ENCODE peak calls at places on chromosomes 16 and 17, in six cellular contexts. J is lower lobe of right lung, I is A549, Q is heart right ventricle, X is stomach, N is neural progenitor cell. H is an unnamed sample.

GRCh38 chr17:76404976-76405563 is 20.7 kb downstream of the SPHK1 start:
- DNase-seq in J (peak; percentile 46), I (no peak), Q (no peak), X (peak; percentile 32), N (no peak), H (no peak)

GRCh38 chr17:57868007-57868774 is 18.3 kb upstream of the MRPS23 start:
- DNase-seq in J (peak; percentile 68), I (peak; percentile 97), Q (peak; percentile 73), X (peak; percentile 43), N (peak; percentile 84), H (peak; percentile 33)

GRCh38 chr16:11067697-11068141 is 123.4 kb downstream of the CLEC16A start:
- DNase-seq in J (no peak), I (no peak), Q (no peak), X (no peak), N (no peak), H (no peak)

GRCh38 chr17:60525347-60525623 is 757 bp downstream of the APPBP2 start:
- DNase-seq in J (no peak), I (no peak), Q (peak; percentile 29), X (no peak), N (peak; percentile 2), H (no peak)

GRCh38 chr16:59688006-59688405 is 953.9 kb upstream of the GOT2 start:
- DNase-seq in J (no peak), I (no peak), Q (no peak), X (no peak), N (no peak), H (no peak)

GRCh38 chr17:1009411-1010085 is 12.6 kb downstream of the TIMM22 start:
- DNase-seq in J (no peak), I (no peak), Q (no peak), X (no peak), N (no peak), H (no peak)

GRCh38 chr17:48470388-48471034 is 40.5 kb upstream of the SKAP1 start:
- DNase-seq in J (no peak), I (no peak), Q (no peak), X (no peak), N (no peak), H (no peak)

GRCh38 chr17:74354123-74354522 is 7.5 kb downstream of the BTBD17 start:
- DNase-seq in J (no peak), I (peak; percentile 77), Q (no peak), X (peak; percentile 34), N (peak; percentile 92), H (no peak)

GRCh38 chr17:58809564-58809936 is 53.9 kb downstream of the PPM1E start:
- DNase-seq in J (no peak), I (no peak), Q (no peak), X (no peak), N (no peak), H (no peak)

GRCh38 chr17:48814504-48814903 is 2.5 kb downstream of the TTLL6 start:
- DNase-seq in J (no peak), I (peak; percentile 97), Q (peak; percentile 47), X (peak; percentile 61), N (peak; percentile 80), H (no peak)

GRCh38 chr17:77451894-77452852 is 311.4 kb downstream of the SEC14L1 start:
- DNase-seq in J (no peak), I (no peak), Q (peak; percentile 71), X (peak; percentile 69), N (peak; percentile 86), H (no peak)

GRCh38 chr17:40290629-40291296 is 3.1 kb downstream of the CDC6 start:
- DNase-seq in J (no peak), I (peak; percentile 81), Q (peak; percentile 55), X (peak; percentile 46), N (peak; percentile 70), H (peak; percentile 40)

GRCh38 chr17:40514013-40514875 is 12.8 kb upstream of the TNS4 start:
- DNase-seq in J (no peak), I (no peak), Q (no peak), X (no peak), N (no peak), H (no peak)

GRCh38 chr16:20285993-20286499 is 41.3 kb downstream of the GP2 start:
- DNase-seq in J (no peak), I (no peak), Q (no peak), X (no peak), N (peak; percentile 28), H (no peak)

GRCh38 chr17:35765086-35765710 is 4.5 kb downstream of the C17orf50 start:
- DNase-seq in J (no peak), I (no peak), Q (no peak), X (no peak), N (peak; percentile 48), H (no peak)

GRCh38 chr16:16008666-16009065 is 59.2 kb downstream of the ABCC1 start:
- DNase-seq in J (no peak), I (no peak), Q (no peak), X (no peak), N (no peak), H (no peak)
- H3K4me3 ChIP-seq in J (no peak overlapping the region), I (no peak overlapping the region), Q (no peak overlapping the region), X (no peak overlapping the region), N (no peak overlapping the region), H (no peak overlapping the region)

GRCh38 chr16:73010150-73010676 is 37.7 kb downstream of the ZFHX3 start:
- DNase-seq in J (no peak), I (no peak), Q (no peak), X (no peak), N (peak; percentile 53), H (no peak)

GRCh38 chr16:73014768-73015167 is 33.2 kb downstream of the ZFHX3 start:
- DNase-seq in J (no peak), I (no peak), Q (no peak), X (no peak), N (no peak), H (no peak)

GRCh38 chr16:73013974-73014373 is 34.0 kb downstream of the ZFHX3 start:
- DNase-seq in J (no peak), I (no peak), Q (no peak), X (no peak), N (no peak), H (no peak)

GRCh38 chr16:73012341-73012740 is 35.6 kb downstream of the ZFHX3 start:
- DNase-seq in J (no peak), I (no peak), Q (no peak), X (no peak), N (no peak), H (no peak)

DNA sequence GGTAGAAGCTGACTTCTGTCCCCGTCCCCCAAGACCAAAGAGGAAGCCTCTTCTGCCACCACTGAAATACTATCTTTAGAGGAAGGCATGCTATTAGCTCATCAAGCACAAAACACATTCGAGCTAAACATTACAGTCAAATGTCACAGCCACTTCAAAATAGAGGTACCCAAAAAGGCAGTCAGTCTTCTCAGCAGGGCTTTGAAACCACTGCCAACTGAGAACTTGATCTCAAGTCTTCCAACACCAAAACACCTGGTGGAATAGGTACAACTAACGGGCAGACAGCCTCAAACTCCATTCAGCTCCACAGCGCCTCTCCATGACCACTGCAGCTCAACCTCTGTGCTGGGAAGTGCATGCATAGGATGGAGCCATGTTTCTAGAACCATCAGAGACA is 36.0 kb downstream of the ZFHX3 start:
- DNase-seq in J (no peak), I (no peak), Q (no peak), X (no peak), N (no peak), H (no peak)
- TF ChIP-seq CTCF in J (no peak), I (peak; percentile 11), Q (no peak), X (no peak), N (peak; percentile 13), H (no peak)

GRCh38 chr17:71633391-71633849 is 487.4 kb upstream of the SOX9 start:
- DNase-seq in J (no peak), I (peak; percentile 8), Q (no peak), X (no peak), N (no peak), H (no peak)

GRCh38 chr17:71632328-71632727 is 488.5 kb upstream of the SOX9 start:
- DNase-seq in J (no peak), I (no peak), Q (no peak), X (no peak), N (no peak), H (no peak)

GRCh38 chr17:71635187-71635586 is 485.6 kb upstream of the SOX9 start:
- DNase-seq in J (no peak), I (no peak), Q (no peak), X (no peak), N (no peak), H (no peak)

GRCh38 chr17:71636644-71637043 is 484.2 kb upstream of the SOX9 start:
- DNase-seq in J (no peak), I (no peak), Q (no peak), X (no peak), N (no peak), H (no peak)

GRCh38 chr17:71634376-71634775 is 486.4 kb upstream of the SOX9 start:
- DNase-seq in J (no peak), I (no peak), Q (no peak), X (no peak), N (no peak), H (no peak)
- H3K4me3 ChIP-seq in J (no peak overlapping the region), I (no peak overlapping the region), Q (no peak overlapping the region), X (no peak overlapping the region), N (no peak overlapping the region), H (no peak overlapping the region)

GRCh38 chr17:45283711-45284110 is 21.8 kb upstream of the SPATA32 start:
- DNase-seq in J (peak; percentile 23), I (no peak), Q (no peak), X (no peak), N (no peak), H (no peak)

GRCh38 chr17:45287526-45288264 is 25.8 kb upstream of the SPATA32 start:
- DNase-seq in J (no peak), I (no peak), Q (no peak), X (no peak), N (no peak), H (no peak)

GRCh38 chr17:45286286-45286685 is 24.4 kb upstream of the SPATA32 start:
- DNase-seq in J (no peak), I (no peak), Q (no peak), X (no peak), N (no peak), H (no peak)

GRCh38 chr17:45282683-45283644 is 21.1 kb upstream of the SPATA32 start:
- DNase-seq in J (peak; percentile 60), I (no peak), Q (no peak), X (no peak), N (no peak), H (no peak)

GRCh38 chr17:45284176-45285140 is 22.6 kb upstream of the SPATA32 start:
- DNase-seq in J (no peak), I (no peak), Q (peak; percentile 65), X (peak; percentile 68), N (peak; percentile 40), H (no peak)
- TF ChIP-seq CTCF in J (peak; percentile 29), I (peak; percentile 44), Q (peak; percentile 26), X (no peak), N (peak; percentile 46), H (peak; percentile 55)

GRCh38 chr16:85870159-85870558 is 28.8 kb upstream of the IRF8 start:
- DNase-seq in J (no peak), I (no peak), Q (no peak), X (no peak), N (no peak), H (no peak)
- H3K4me3 ChIP-seq in J (no peak overlapping the region), I (no peak overlapping the region), Q (no peak overlapping the region), X (no peak overlapping the region), N (no peak overlapping the region), H (no peak overlapping the region)

H was measured in GM12864.